ENCODE peak calls at places on chromosomes 16 and 17, in seven cellular contexts. I is tibial nerve, B is testis, Z is HCT116, U is PC-9, M is tibial artery, K is uterus. O is an unnamed sample.

GRCh38 chr16:20744922-20745440 is 3.4 kb upstream of the THUMPD1 start:
- DNase-seq in I (no peak), B (no peak), Z (no peak), U (no peak), M (peak; percentile 33), K (no peak), O (no peak)

GRCh38 chr17:41891135-41892065 is 26.2 kb upstream of the KLHL11 start:
- DNase-seq in I (no peak), B (no peak), Z (no peak), U (no peak), M (no peak), K (no peak), O (no peak)

GRCh38 chr17:1087381-1088241 is 90.7 kb downstream of the TIMM22 start:
- DNase-seq in I (peak; percentile 49), B (peak; percentile 39), Z (no peak), U (peak; percentile 93), M (peak; percentile 68), K (peak; percentile 77), O (no peak)

GRCh38 chr16:58269526-58269925 is 25.3 kb downstream of the PRSS54 start:
- DNase-seq in I (no peak), B (no peak), Z (no peak), U (no peak), M (no peak), K (no peak), O (no peak)

GRCh38 chr16:67530013-67530939 is 1.6 kb downstream of the RIPOR1 start:
- DNase-seq in I (peak; percentile 44), B (peak; percentile 87), Z (no peak), U (peak; percentile 61), M (peak; percentile 85), K (peak; percentile 81), O (peak; percentile 83)

GRCh38 chr17:68318103-68318991 is 27.1 kb downstream of the ARSG start:
- DNase-seq in I (no peak), B (no peak), Z (peak; percentile 78), U (peak; percentile 71), M (no peak), K (no peak), O (no peak)

GRCh38 chr17:76382803-76383644 is 1.4 kb upstream of the SPHK1 start:
- DNase-seq in I (no peak), B (no peak), Z (no peak), U (peak; percentile 59), M (no peak), K (no peak), O (peak; percentile 32)

GRCh38 chr16:82062645-82063058 is 27.6 kb downstream of the HSD17B2 start:
- DNase-seq in I (no peak), B (no peak), Z (no peak), U (no peak), M (no peak), K (peak; percentile 29), O (no peak)

GRCh38 chr16:29987371-29988085 is 7.9 kb downstream of the HIRIP3 start:
- DNase-seq in I (no peak), B (no peak), Z (no peak), U (no peak), M (no peak), K (no peak), O (no peak)

GRCh38 chr17:40910441-40910841 is 25.4 kb upstream of the KRT20 start:
- DNase-seq in I (no peak), B (no peak), Z (no peak), U (no peak), M (no peak), K (no peak), O (no peak)

GRCh38 chr17:79617740-79618382 is 7.0 kb upstream of the RBFOX3 start:
- DNase-seq in I (no peak), B (no peak), Z (no peak), U (no peak), M (no peak), K (no peak), O (peak; percentile 36)

GRCh38 chr17:80558046-80558445 is 13.4 kb downstream of the RPTOR start:
- DNase-seq in I (no peak), B (no peak), Z (no peak), U (no peak), M (no peak), K (no peak), O (no peak)

GRCh38 chr17:66413564-66414520 is 111.4 kb downstream of the PRKCA start:
- DNase-seq in I (no peak), B (no peak), Z (no peak), U (no peak), M (no peak), K (no peak), O (no peak)

GRCh38 chr16:67885976-67886375 is 1.3 kb downstream of the NRN1L start:
- DNase-seq in I (no peak), B (no peak), Z (no peak), U (no peak), M (no peak), K (no peak), O (no peak)

GRCh38 chr16:84175351-84176081 is 11.3 kb downstream of the TAF1C start:
- DNase-seq in I (peak; percentile 64), B (peak; percentile 70), Z (no peak), U (peak; percentile 74), M (peak; percentile 49), K (peak; percentile 30), O (peak; percentile 73)

GRCh38 chr16:57042157-57043111 is 49.9 kb upstream of the CPNE2 start:
- DNase-seq in I (no peak), B (no peak), Z (no peak), U (no peak), M (no peak), K (no peak), O (peak; percentile 77)

GRCh38 chr16:19169081-19169639 is 1.1 kb downstream of the SYT17 start:
- DNase-seq in I (no peak), B (no peak), Z (no peak), U (no peak), M (no peak), K (no peak), O (no peak)

GRCh38 chr17:42277342-42277712 is 1.1 kb upstream of the STAT5B start:
- DNase-seq in I (no peak), B (no peak), Z (no peak), U (no peak), M (no peak), K (no peak), O (no peak)

GRCh38 chr16:11340710-11341109 is 4.5 kb upstream of the RMI2 start:
- DNase-seq in I (no peak), B (no peak), Z (no peak), U (no peak), M (no peak), K (no peak), O (no peak)

GRCh38 chr17:77882481-77883212 is 75.9 kb upstream of the TNRC6C start:
- DNase-seq in I (peak; percentile 40), B (peak; percentile 72), Z (no peak), U (no peak), M (peak; percentile 48), K (peak; percentile 41), O (peak; percentile 75)

GRCh38 chr16:89089142-89089541 is 4.5 kb upstream of the ACSF3 start:
- DNase-seq in I (no peak), B (no peak), Z (no peak), U (no peak), M (no peak), K (no peak), O (no peak)

GRCh38 chr16:69106491-69107291 is 1.2 kb downstream of the HAS3 start:
- DNase-seq in I (no peak), B (no peak), Z (no peak), U (peak; percentile 12), M (no peak), K (no peak), O (no peak)

GRCh38 chr16:69107311-69107962 is 2.0 kb downstream of the HAS3 start:
- DNase-seq in I (no peak), B (peak; percentile 30), Z (no peak), U (peak; percentile 10), M (no peak), K (no peak), O (peak; percentile 56)

GRCh38 chr16:69109486-69110270 is 4.2 kb downstream of the HAS3 start:
- DNase-seq in I (no peak), B (no peak), Z (no peak), U (no peak), M (no peak), K (no peak), O (no peak)

GRCh38 chr16:69108905-69109252 is 3.4 kb downstream of the HAS3 start:
- DNase-seq in I (no peak), B (no peak), Z (no peak), U (no peak), M (no peak), K (no peak), O (no peak)

GRCh38 chr16:69108069-69108904 is 2.8 kb downstream of the HAS3 start:
- DNase-seq in I (no peak), B (no peak), Z (no peak), U (no peak), M (no peak), K (no peak), O (no peak)
- H3K27ac ChIP-seq in I (no peak overlapping the region), B (no peak overlapping the region), Z (peak overlapping the region; percentile 74), U (no peak overlapping the region), M (no peak overlapping the region), K (no peak overlapping the region), O (no peak overlapping the region)

GRCh38 chr17:58400826-58401225 is 16.5 kb downstream of the RNF43 start:
- DNase-seq in I (no peak), B (no peak), Z (no peak), U (no peak), M (no peak), K (no peak), O (no peak)

GRCh38 chr17:58401287-58401686 is 16.0 kb downstream of the RNF43 start:
- DNase-seq in I (no peak), B (no peak), Z (no peak), U (no peak), M (no peak), K (no peak), O (no peak)

GRCh38 chr17:58403312-58403711 is 14.0 kb downstream of the RNF43 start:
- DNase-seq in I (no peak), B (no peak), Z (no peak), U (no peak), M (no peak), K (no peak), O (no peak)

GRCh38 chr17:58402047-58402446 is 15.3 kb downstream of the RNF43 start:
- DNase-seq in I (no peak), B (no peak), Z (peak; percentile 85), U (no peak), M (no peak), K (no peak), O (no peak)

DNA sequence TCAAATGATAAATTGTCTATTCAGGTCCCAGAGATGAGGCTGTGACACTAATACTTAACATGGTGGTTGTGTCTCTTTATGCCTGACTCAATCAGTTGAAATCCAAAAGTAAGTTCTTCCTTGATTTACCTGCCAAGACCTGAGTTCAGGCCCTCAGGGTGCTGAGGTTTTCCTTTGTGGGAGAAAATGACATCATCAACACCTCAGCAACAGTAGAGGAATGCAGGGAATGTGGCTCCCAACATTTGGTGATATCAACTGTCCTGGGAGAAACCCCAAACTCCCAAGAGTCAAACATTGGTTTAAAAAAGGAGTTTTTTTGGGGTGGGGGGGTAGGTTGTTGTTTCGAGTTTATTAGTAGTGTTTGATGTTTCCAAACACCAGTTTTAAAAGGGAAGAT is 14.7 kb downstream of the RNF43 start:
- DNase-seq in I (no peak), B (no peak), Z (peak; percentile 66), U (peak; percentile 14), M (no peak), K (no peak), O (no peak)
- H3K4me1 ChIP-seq in I (no peaks in the 10 kb centered on the region), B (no peaks in the 10 kb centered on the region), Z (peaks cover 97% of the 10 kb centered on the region), U (peaks cover 23% of the 10 kb centered on the region), M (no peaks in the 10 kb centered on the region), K (no peaks in the 10 kb centered on the region), O (no peaks in the 10 kb centered on the region)

GRCh38 chr17:28338056-28338768 is 2.7 kb downstream of the TNFAIP1 start:
- DNase-seq in I (no peak), B (no peak), Z (no peak), U (no peak), M (no peak), K (no peak), O (no peak)
- H3K27ac ChIP-seq in I (peak overlapping the region; percentile 39), B (no peak overlapping the region), Z (no peak overlapping the region), U (no peak overlapping the region), M (no peak overlapping the region), K (no peak overlapping the region), O (no peak overlapping the region)

GRCh38 chr17:44105483-44105882 is 18.0 kb downstream of the HDAC5 start:
- DNase-seq in I (no peak), B (no peak), Z (no peak), U (no peak), M (no peak), K (no peak), O (no peak)
- H3K4me1 ChIP-seq in I (peaks cover 3% of the 10 kb centered on the region), B (peaks cover 37% of the 10 kb centered on the region), Z (peaks cover 33% of the 10 kb centered on the region), U (peaks cover 52% of the 10 kb centered on the region), M (peaks cover 74% of the 10 kb centered on the region), K (peaks cover 26% of the 10 kb centered on the region), O (peaks cover 18% of the 10 kb centered on the region)

O was measured in Peyer's patch.